ENCODE peak calls at places on chromosome X, in nine cellular contexts. A is head of caudate nucleus, G is NCI-H2081, Q is AG04450, N is OCI-LY7, B is PC-3, F is NCI-H2107, Z is M059J, M is Ammon's horn. T is an unnamed sample.

GRCh38 chrX:32874839-32875238 is 336.5 kb downstream of the DMD start:
- DNase-seq in A (no peak), G (no peak), Q (no peak), N (no peak), B (no peak), F (no peak), Z (no peak), M (no peak), T (no peak)

GRCh38 chrX:2694868-2695267 is 3.8 kb downstream of the CD99 start:
- DNase-seq in A (no peak), G (no peak), Q (no peak), N (no peak), B (no peak), F (no peak), Z (no peak), M (no peak), T (no peak)

GRCh38 chrX:88883205-88883604 is 136.2 kb downstream of the CPXCR1 start:
- DNase-seq in A (no peak), G (no peak), Q (no peak), N (no peak), B (peak; percentile 34), F (no peak), Z (no peak), M (no peak), T (no peak)

GRCh38 chrX:133302775-133303445 is 84.8 kb upstream of the TFDP3 start:
- DNase-seq in A (no peak), G (no peak), Q (no peak), N (no peak), B (peak; percentile 62), F (no peak), Z (peak; percentile 21), M (no peak), T (no peak)

GRCh38 chrX:9352683-9353430 is 112.0 kb upstream of the TBL1X start:
- DNase-seq in A (no peak), G (no peak), Q (no peak), N (peak; percentile 34), B (peak; percentile 39), F (no peak), Z (peak; percentile 60), M (peak; percentile 31), T (no peak)

GRCh38 chrX:106898462-106898861 is 4.7 kb downstream of the RIPPLY1 start:
- DNase-seq in A (no peak), G (peak; percentile 63), Q (no peak), N (peak; percentile 53), B (peak; percentile 79), F (peak; percentile 16), Z (peak; percentile 71), M (peak; percentile 40), T (no peak)

GRCh38 chrX:53265771-53266170 is 15.6 kb downstream of the IQSEC2 start:
- DNase-seq in A (no peak), G (no peak), Q (no peak), N (no peak), B (peak; percentile 82), F (no peak), Z (peak; percentile 56), M (no peak), T (no peak)

GRCh38 chrX:47283015-47283771 is 50.4 kb downstream of the USP11 start:
- DNase-seq in A (peak; percentile 2), G (peak; percentile 17), Q (no peak), N (no peak), B (no peak), F (no peak), Z (peak; percentile 35), M (peak; percentile 71), T (no peak)

GRCh38 chrX:130523460-130524394 is 121.9 kb downstream of the RBMX2 start:
- DNase-seq in A (peak; percentile 6), G (peak; percentile 11), Q (no peak), N (no peak), B (peak; percentile 16), F (peak; percentile 27), Z (peak; percentile 11), M (peak; percentile 73), T (no peak)

GRCh38 chrX:150767045-150767395 is 73.8 kb downstream of the MTMR1 start:
- DNase-seq in A (no peak), G (no peak), Q (no peak), N (no peak), B (no peak), F (no peak), Z (peak; percentile 5), M (no peak), T (no peak)

GRCh38 chrX:33211356-33212254 is at the start of gene DMD:
- DNase-seq in A (peak; percentile 22), G (no peak), Q (peak; percentile 60), N (no peak), B (no peak), F (no peak), Z (no peak), M (peak; percentile 60), T (no peak)